ENCODE peak calls at places on chromosomes 11 and 22, in eight cellular contexts. Y, L, N, V, S, Z, O and I are unnamed samples.

GRCh38 chr11:47308050-47308823 is 38.3 kb downstream of the MADD start:
- DNase-seq in N (no peak), Z (no peak), V (no peak), S (no peak), O (no peak), L (no peak), Y (no peak), I (no peak)

GRCh38 chr11:15888596-15889345 is 467.6 kb downstream of the SOX6 start:
- DNase-seq in Y (no peak), Z (no peak), O (no peak), S (no peak), V (no peak), N (no peak), L (no peak), I (no peak)

GRCh38 chr11:14764899-14765527 is 121.4 kb downstream of the PDE3B start:
- DNase-seq in Z (peak), Y (no peak), V (no peak), S (no peak), O (peak), L (no peak), N (no peak), I (no peak)

GRCh38 chr11:4983851-4984250 is 10.8 kb upstream of the OR51L1 start:
- DNase-seq in S (no peak), Y (no peak), V (no peak), L (no peak), O (no peak), N (no peak), Z (no peak), I (no peak)

GRCh38 chr11:18706330-18707243 is 8.0 kb downstream of the TMEM86A start:
- DNase-seq in S (peak), L (no peak), O (no peak), Z (no peak), N (no peak), V (peak), Y (no peak), I (peak)

GRCh38 chr11:67056640-67057409 is at the start of gene RHOD:
- DNase-seq in S (no peak), L (no peak), V (peak), O (no peak), Y (no peak), N (no peak), Z (no peak), I (peak)

GRCh38 chr11:2690596-2691354 is 9.0 kb downstream of the KCNQ1OT1 start:
- DNase-seq in Z (no peak), L (no peak), N (no peak), O (no peak), V (no peak), S (no peak), Y (no peak), I (no peak)

GRCh38 chr11:69311767-69312385 is 17.9 kb downstream of the MYEOV start:
- DNase-seq in S (no peak), Y (no peak), Z (peak), V (no peak), O (no peak), N (no peak), L (no peak), I (no peak)

GRCh38 chr11:26193714-26194373 is 138.1 kb upstream of the ANO3 start:
- DNase-seq in O (no peak), L (no peak), N (no peak), V (no peak), Y (peak), Z (no peak), S (no peak), I (no peak)

GRCh38 chr22:42673898-42674390 is 24.8 kb upstream of the CYB5R3 start:
- DNase-seq in V (no peak), O (no peak), N (no peak), Y (no peak), Z (no peak), L (no peak), S (no peak), I (no peak)